ENCODE peak calls at places on chromosomes 16 and 17, in six cellular contexts. E is HCT116, L is HepG2, A is H1, I is K562, N is GM12878. Z is an unnamed sample. For H3K4me1, the result is how much of the 10 kb centered on the place peaks cover.

GRCh38 chr16:50144211-50144610 is 8.9 kb upstream of the TENT4B start:
- DNase-seq in E (no peak), L (no peak), A (no peak), I (no peak), N (no peak), Z (no peak)

GRCh38 chr16:53768593-53768992 is 64.6 kb downstream of the FTO start:
- DNase-seq in E (peak), L (no peak), A (no peak), I (no peak), N (no peak), Z (no peak)

GRCh38 chr16:2147981-2148671 is at the start of gene RAB26:
- DNase-seq in E (no peak), L (peak), A (no peak), I (peak), N (no peak), Z (no peak)

GRCh38 chr16:85392756-85393673 is 220.1 kb upstream of the GSE1 start:
- DNase-seq in E (no peak), L (no peak), A (no peak), I (no peak), N (no peak), Z (no peak)

GRCh38 chr17:20073056-20073979 is 64.2 kb downstream of the SPECC1 start:
- DNase-seq in E (no peak), L (no peak), A (no peak), I (no peak), N (no peak), Z (no peak)

GRCh38 chr17:45895304-45895968 is 1.1 kb downstream of the MAPT start:
- DNase-seq in E (no peak), L (no peak), A (no peak), I (no peak), N (no peak), Z (no peak)

GRCh38 chr17:37736428-37736827 is 8.4 kb downstream of the HNF1B start:
- DNase-seq in E (no peak), L (no peak), A (no peak), I (no peak), N (no peak), Z (no peak)

GRCh38 chr17:1485748-1486376 is 6.6 kb downstream of the MYO1C start:
- DNase-seq in E (no peak), L (no peak), A (no peak), I (peak), N (no peak), Z (no peak)

GRCh38 chr16:55954906-55955305 is 79.7 kb upstream of the CES5A start:
- DNase-seq in E (no peak), L (no peak), A (no peak), I (no peak), N (no peak), Z (no peak)

GRCh38 chr17:64384253-64385186 is 6.1 kb downstream of the PECAM1 start:
- DNase-seq in E (no peak), L (peak), A (no peak), I (no peak), N (no peak), Z (no peak)

GRCh38 chr16:7423436-7423941 is 90.8 kb downstream of the RBFOX1 start:
- DNase-seq in E (no peak), L (no peak), A (no peak), I (no peak), N (no peak), Z (no peak)

GRCh38 chr17:58813712-58814111 is 58.1 kb downstream of the PPM1E start:
- DNase-seq in E (no peak), L (no peak), A (no peak), I (no peak), N (no peak), Z (no peak)

GRCh38 chr17:72266099-72266852 is 145.5 kb downstream of the SOX9 start:
- DNase-seq in E (no peak), L (no peak), A (no peak), I (no peak), N (no peak), Z (no peak)

GRCh38 chr16:49055824-49056545 is 225.7 kb downstream of the CBLN1 start:
- DNase-seq in E (no peak), L (no peak), A (no peak), I (no peak), N (no peak), Z (peak)

GRCh38 chr17:79608729-79609039 is 2.2 kb downstream of the RBFOX3 start:
- DNase-seq in E (no peak), L (no peak), A (no peak), I (peak), N (no peak), Z (no peak)

GRCh38 chr17:37220609-37220953 is 155.2 kb upstream of the C17orf78 start:
- DNase-seq in E (peak), L (no peak), A (no peak), I (no peak), N (no peak), Z (no peak)

GRCh38 chr17:39194089-39194984 is 3.1 kb downstream of the CACNB1 start:
- DNase-seq in E (no peak), L (peak), A (no peak), I (peak), N (no peak), Z (no peak)

GRCh38 chr16:54266363-54266955 is 20.1 kb downstream of the IRX3 start:
- DNase-seq in E (no peak), L (peak), A (no peak), I (no peak), N (no peak), Z (no peak)

GRCh38 chr17:58337600-58338453 is 9.2 kb upstream of the TSPOAP1 start:
- DNase-seq in E (no peak), L (peak), A (peak), I (peak), N (peak), Z (peak)

GRCh38 chr17:27939489-27940465 is 46.6 kb upstream of the LYRM9 start:
- DNase-seq in E (no peak), L (no peak), A (no peak), I (no peak), N (no peak), Z (no peak)

GRCh38 chr16:79593074-79593531 is 7.4 kb downstream of the MAF start:
- DNase-seq in E (no peak), L (no peak), A (no peak), I (no peak), N (no peak), Z (no peak)

GRCh38 chr16:85348921-85349334 is 236.7 kb upstream of the CIBAR2 start:
- DNase-seq in E (no peak), L (no peak), A (no peak), I (no peak), N (no peak), Z (no peak)

GRCh38 chr17:80678621-80679020 is 134.0 kb downstream of the RPTOR start:
- DNase-seq in E (no peak), L (no peak), A (no peak), I (no peak), N (no peak), Z (no peak)

GRCh38 chr17:41049110-41049509 is 2.0 kb upstream of the KRTAP2-1 start:
- DNase-seq in E (no peak), L (peak), A (no peak), I (no peak), N (no peak), Z (no peak)

GRCh38 chr17:29776026-29776425 is 153.3 kb upstream of the CORO6 start:
- DNase-seq in E (no peak), L (no peak), A (no peak), I (no peak), N (no peak), Z (no peak)

GRCh38 chr17:78359216-78359935 is 501 bp downstream of the SOCS3 start:
- DNase-seq in E (no peak), L (no peak), A (no peak), I (peak), N (no peak), Z (no peak)

GRCh38 chr17:77999413-78000173 is 41.1 kb downstream of the TNRC6C start:
- DNase-seq in E (peak), L (peak), A (no peak), I (no peak), N (no peak), Z (no peak)

GRCh38 chr17:45293413-45294211 is 23.2 kb downstream of the MAP3K14 start:
- DNase-seq in E (peak), L (peak), A (no peak), I (peak), N (no peak), Z (no peak)

GRCh38 chr16:11439790-11440656 is 94.8 kb downstream of the RMI2 start:
- DNase-seq in E (no peak), L (peak), A (no peak), I (no peak), N (no peak), Z (no peak)

GRCh38 chr17:76272541-76273434 is 7.6 kb downstream of the UBALD2 start:
- DNase-seq in E (no peak), L (no peak), A (no peak), I (no peak), N (no peak), Z (no peak)

GRCh38 chr16:14672403-14672971 is 21.6 kb downstream of the PLA2G10 start:
- DNase-seq in E (no peak), L (peak), A (no peak), I (no peak), N (peak), Z (no peak)

GRCh38 chr17:48646183-48647102 is 20.3 kb upstream of the HOXB9 start:
- DNase-seq in E (peak), L (no peak), A (no peak), I (peak), N (no peak), Z (no peak)

GRCh38 chr16:57801098-57801855 is 1.0 kb downstream of the KIFC3 start:
- DNase-seq in E (no peak), L (no peak), A (no peak), I (no peak), N (no peak), Z (no peak)
- H3K4me1 ChIP-seq in E (half or more), L (half or more), A (under half), I (half or more), N (under half), Z (under half)

GRCh38 chr16:15942901-15943690 is 6.3 kb upstream of the ABCC1 start:
- DNase-seq in E (no peak), L (no peak), A (no peak), I (no peak), N (no peak), Z (no peak)

GRCh38 chr16:15947983-15948509 is 1.4 kb upstream of the ABCC1 start:
- DNase-seq in E (no peak), L (peak), A (no peak), I (no peak), N (no peak), Z (no peak)

GRCh38 chr16:15949210-15950166 is at the start of gene ABCC1:
- DNase-seq in E (no peak), L (peak), A (no peak), I (peak), N (no peak), Z (no peak)

GRCh38 chr16:15948532-15949209 is 745 bp upstream of the ABCC1 start:
- DNase-seq in E (no peak), L (peak), A (no peak), I (no peak), N (no peak), Z (no peak)

GRCh38 chr16:15946257-15947044 is 3.0 kb upstream of the ABCC1 start:
- DNase-seq in E (no peak), L (peak), A (no peak), I (no peak), N (no peak), Z (no peak)
- H3K9ac ChIP-seq in E (no peak), L (peak), A (no peak), I (no peak), N (no peak), Z (no peak)

GRCh38 chr16:990516-991291 is 9.1 kb downstream of the SOX8 start:
- DNase-seq in E (no peak), L (no peak), A (no peak), I (no peak), N (no peak), Z (no peak)

GRCh38 chr16:988465-989353 is 7.1 kb downstream of the SOX8 start:
- DNase-seq in E (no peak), L (no peak), A (no peak), I (no peak), N (no peak), Z (no peak)

GRCh38 chr16:993731-994130 is 12.2 kb downstream of the SOX8 start:
- DNase-seq in E (no peak), L (no peak), A (no peak), I (no peak), N (no peak), Z (no peak)

GRCh38 chr16:989354-989814 is 7.8 kb downstream of the SOX8 start:
- DNase-seq in E (no peak), L (no peak), A (no peak), I (no peak), N (no peak), Z (no peak)

GRCh38 chr16:991759-992158 is 10.2 kb downstream of the SOX8 start:
- DNase-seq in E (no peak), L (no peak), A (no peak), I (no peak), N (no peak), Z (no peak)
- TF ChIP-seq ZNF274 in E (no peak), L (no peak), A (no peak), I (no peak), N (no peak), Z (no peak)

GRCh38 chr16:89561195-89562026 is 929 bp downstream of the RPL13 start:
- DNase-seq in E (no peak), L (no peak), A (no peak), I (peak), N (no peak), Z (no peak)

GRCh38 chr16:89563639-89564392 is 3.3 kb downstream of the RPL13 start:
- DNase-seq in E (no peak), L (no peak), A (no peak), I (no peak), N (no peak), Z (no peak)

GRCh38 chr16:89564476-89565255 is 4.2 kb downstream of the RPL13 start:
- DNase-seq in E (no peak), L (peak), A (no peak), I (no peak), N (no peak), Z (no peak)

GRCh38 chr16:89562027-89562599 is 1.6 kb downstream of the RPL13 start:
- DNase-seq in E (no peak), L (no peak), A (no peak), I (no peak), N (no peak), Z (no peak)

GRCh38 chr16:89562939-89563338 is 2.5 kb downstream of the RPL13 start:
- DNase-seq in E (no peak), L (no peak), A (no peak), I (no peak), N (no peak), Z (no peak)
- H3K4me1 ChIP-seq in E (half or more), L (half or more), A (under half), I (half or more), N (under half), Z (under half)

GRCh38 chr17:49694847-49695697 is 12.7 kb downstream of the SLC35B1 start:
- DNase-seq in E (no peak), L (peak), A (no peak), I (peak), N (no peak), Z (no peak)
- H3K9ac ChIP-seq in E (no peak), L (no peak), A (no peak), I (no peak), N (no peak), Z (peak)

GRCh38 chr17:75087558-75088453 is at the start of gene SLC16A5:
- DNase-seq in E (peak), L (peak), A (peak), I (peak), N (no peak), Z (peak)
- TF ChIP-seq ZNF274 in E (no peak), L (no peak), A (no peak), I (no peak), N (no peak), Z (no peak)

GRCh38 chr17:50514388-50514787 is 6.1 kb downstream of the MYCBPAP start:
- DNase-seq in E (no peak), L (no peak), A (no peak), I (no peak), N (no peak), Z (no peak)

GRCh38 chr17:50517504-50518264 is 9.4 kb downstream of the MYCBPAP start:
- DNase-seq in E (no peak), L (peak), A (no peak), I (peak), N (no peak), Z (no peak)

GRCh38 chr17:50513501-50513900 is 5.3 kb downstream of the MYCBPAP start:
- DNase-seq in E (no peak), L (no peak), A (no peak), I (no peak), N (no peak), Z (no peak)

GRCh38 chr17:50516980-50517379 is 8.7 kb downstream of the MYCBPAP start:
- DNase-seq in E (no peak), L (no peak), A (no peak), I (no peak), N (no peak), Z (no peak)

GRCh38 chr17:50514936-50515702 is 6.9 kb downstream of the MYCBPAP start:
- DNase-seq in E (no peak), L (peak), A (no peak), I (no peak), N (no peak), Z (peak)
- H3K4me1 ChIP-seq in E (under half), L (half or more), A (under half), I (under half), N (under half), Z (under half)

GRCh38 chr17:50916708-50917417 is 50.7 kb upstream of the TOB1 start:
- DNase-seq in E (no peak), L (no peak), A (no peak), I (no peak), N (no peak), Z (no peak)
- H3K9ac ChIP-seq in E (no peak), L (no peak), A (no peak), I (no peak), N (no peak), Z (peak)

Z was measured in NT2/D1.